ENCODE peak calls at places on chromosomes 16 and 17, in five cellular contexts. P, D, Y, W and R are unnamed samples.

GRCh38 chr17:62098623-62099231 is 33.6 kb upstream of the MED13 start:
- DNase-seq in P (no peak), D (no peak), Y (no peak), W (no peak), R (no peak)

GRCh38 chr16:68022728-68023537 is at the start of the genes DDX28 and DUS2:
- DNase-seq in P (peak), D (peak), Y (peak), W (peak), R (peak)

GRCh38 chr16:73306901-73307413 is 259.0 kb upstream of the ZFHX3 start:
- DNase-seq in P (no peak), D (no peak), Y (no peak), W (no peak), R (no peak)

GRCh38 chr16:83842291-83842690 is 34.5 kb downstream of the HSBP1 start:
- DNase-seq in P (no peak), D (no peak), Y (no peak), W (no peak), R (no peak)

GRCh38 chr17:386145-386876 is 33.7 kb upstream of the RPH3AL start:
- DNase-seq in P (peak), D (peak), Y (peak), W (peak), R (peak)

GRCh38 chr17:6455321-6455705 is 11.1 kb downstream of the PIMREG start:
- DNase-seq in P (no peak), D (no peak), Y (no peak), W (no peak), R (no peak)

GRCh38 chr17:64028874-64029464 is 8.5 kb upstream of the ICAM2 start:
- DNase-seq in P (peak), D (peak), Y (peak), W (peak), R (peak)

GRCh38 chr17:5184284-5184683 is 7.4 kb downstream of the ZNF594 start:
- DNase-seq in P (no peak), D (no peak), Y (no peak), W (no peak), R (no peak)

GRCh38 chr17:67434061-67434525 is 57.0 kb downstream of the PITPNC1 start:
- DNase-seq in P (peak), D (no peak), Y (peak), W (no peak), R (no peak)

GRCh38 chr17:31902693-31903092 is 1.2 kb upstream of the UTP6 start:
- DNase-seq in P (no peak), D (no peak), Y (no peak), W (no peak), R (no peak)

GRCh38 chr17:64779344-64780095 is 117.4 kb upstream of the SMURF2 start:
- DNase-seq in P (no peak), D (no peak), Y (no peak), W (no peak), R (no peak)

GRCh38 chr17:32302037-32302436 is 36.4 kb downstream of the RHBDL3 start:
- DNase-seq in P (no peak), D (no peak), Y (no peak), W (no peak), R (no peak)

GRCh38 chr17:81329279-81329926 is 34.3 kb upstream of the SLC38A10 start:
- DNase-seq in P (peak), D (peak), Y (peak), W (no peak), R (no peak)

GRCh38 chr17:34503804-34504203 is 75.6 kb upstream of the TMEM132E start:
- DNase-seq in P (peak), D (no peak), Y (peak), W (no peak), R (no peak)

GRCh38 chr17:18205861-18206260 is 19.6 kb upstream of the LLGL1 start:
- DNase-seq in P (no peak), D (no peak), Y (no peak), W (no peak), R (no peak)

GRCh38 chr17:2002767-2003329 is 22.3 kb downstream of the RTN4RL1 start:
- DNase-seq in P (no peak), D (no peak), Y (no peak), W (no peak), R (no peak)

GRCh38 chr17:81695801-81696200 is 7.4 kb upstream of the MRPL12 start:
- DNase-seq in P (no peak), D (no peak), Y (no peak), W (no peak), R (no peak)

GRCh38 chr17:41308918-41309359 is at the start of gene KRTAP16-1:
- DNase-seq in P (no peak), D (no peak), Y (no peak), W (peak), R (no peak)

GRCh38 chr17:37847811-37848331 is 76.3 kb upstream of the TBC1D3K start:
- DNase-seq in P (no peak), D (no peak), Y (no peak), W (no peak), R (no peak)

GRCh38 chr17:72600934-72601333 is 480.1 kb downstream of the SOX9 start:
- DNase-seq in P (no peak), D (no peak), Y (no peak), W (no peak), R (no peak)

GRCh38 chr17:82932146-82933005 is 92.6 kb upstream of the ZNF750 start:
- DNase-seq in P (no peak), D (no peak), Y (no peak), W (no peak), R (no peak)

GRCh38 chr17:13919818-13920217 is 149.5 kb upstream of the COX10 start:
- DNase-seq in P (no peak), D (no peak), Y (no peak), W (no peak), R (no peak)

GRCh38 chr16:77470851-77471250 is 36.0 kb upstream of the ADAMTS18 start:
- DNase-seq in P (no peak), D (no peak), Y (no peak), W (no peak), R (no peak)

GRCh38 chr17:16381496-16381820 is 567 bp downstream of the UBB start:
- DNase-seq in P (no peak), D (no peak), Y (no peak), W (no peak), R (no peak)

GRCh38 chr17:50146927-50147640 is 3.4 kb downstream of the PPP1R9B start:
- DNase-seq in P (no peak), D (no peak), Y (peak), W (no peak), R (no peak)

GRCh38 chr16:10171225-10171624 is 11.0 kb downstream of the GRIN2A start:
- DNase-seq in P (no peak), D (no peak), Y (no peak), W (no peak), R (no peak)

GRCh38 chr17:72421128-72422092 is 300.6 kb downstream of the SOX9 start:
- DNase-seq in P (no peak), D (peak), Y (no peak), W (no peak), R (no peak)

GRCh38 chr16:85308585-85309540 is 196.6 kb upstream of the CIBAR2 start:
- DNase-seq in P (no peak), D (no peak), Y (no peak), W (no peak), R (no peak)

GRCh38 chr16:11880047-11880446 is 28.7 kb upstream of the RSL1D1 start:
- DNase-seq in P (no peak), D (no peak), Y (no peak), W (no peak), R (no peak)
- H3K27ac ChIP-seq in P (no peak), D (no peak), Y (no peak), W (no peak), R (no peak)

GRCh38 chr16:1379054-1379862 is 27.5 kb downstream of the GNPTG start:
- DNase-seq in P (peak), D (peak), Y (peak), W (peak), R (no peak)
- H3K27ac ChIP-seq in P (peak), D (peak), Y (peak), W (peak), R (no peak)

GRCh38 chr16:16075463-16076399 is 126.3 kb downstream of the ABCC1 start:
- DNase-seq in P (peak), D (no peak), Y (peak), W (no peak), R (peak)
- H3K27ac ChIP-seq in P (no peak), D (no peak), Y (peak), W (no peak), R (no peak)

GRCh38 chr17:69801368-69801767 is 273.7 kb upstream of the KCNJ16 start:
- DNase-seq in P (no peak), D (no peak), Y (no peak), W (no peak), R (no peak)

GRCh38 chr17:69802045-69802740 is 272.8 kb upstream of the KCNJ16 start:
- DNase-seq in P (no peak), D (no peak), Y (no peak), W (no peak), R (no peak)

GRCh38 chr17:69796093-69796492 is 278.9 kb upstream of the KCNJ16 start:
- DNase-seq in P (peak), D (no peak), Y (no peak), W (no peak), R (no peak)

GRCh38 chr17:69800870-69801269 is 274.2 kb upstream of the KCNJ16 start:
- DNase-seq in P (no peak), D (no peak), Y (no peak), W (no peak), R (no peak)
- H3K27ac ChIP-seq in P (no peak), D (no peak), Y (no peak), W (no peak), R (no peak)

GRCh38 chr17:36198831-36199465 is 2.4 kb upstream of the CCL3L1 start:
- DNase-seq in P (no peak), D (no peak), Y (no peak), W (no peak), R (no peak)

GRCh38 chr17:36196099-36196496 is 460 bp downstream of the CCL3L1 start:
- DNase-seq in P (no peak), D (no peak), Y (no peak), W (no peak), R (no peak)

GRCh38 chr17:36197389-36197708 is 791 bp upstream of the CCL3L1 start:
- DNase-seq in P (peak), D (no peak), Y (no peak), W (no peak), R (no peak)

GRCh38 chr17:36195474-36196098 is 972 bp downstream of the CCL3L1 start:
- DNase-seq in P (no peak), D (no peak), Y (no peak), W (no peak), R (no peak)
- H3K27ac ChIP-seq in P (no peak), D (no peak), Y (no peak), W (no peak), R (no peak)

DNA sequence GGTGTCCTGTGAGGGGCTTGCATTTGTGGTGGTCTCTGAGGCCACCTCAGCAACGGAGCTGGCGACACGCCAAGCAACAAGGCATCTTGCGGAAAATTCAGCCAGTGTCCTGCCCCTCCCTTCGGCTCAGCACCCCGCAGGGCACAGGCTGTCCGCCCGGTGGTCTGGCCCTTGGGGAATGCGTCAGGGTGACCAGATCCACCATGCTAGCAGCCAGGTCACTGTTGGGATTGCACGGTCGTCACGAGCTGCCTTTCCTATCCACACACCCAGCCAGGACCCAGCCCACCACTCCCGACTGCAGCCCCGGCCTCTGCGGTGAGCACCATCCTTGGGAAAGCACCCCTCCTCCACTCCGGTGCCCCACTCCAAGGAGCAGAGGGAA is 221.2 kb downstream of the NTN1 start:
- DNase-seq in P (no peak), D (no peak), Y (no peak), W (no peak), R (no peak)
- H3K27ac ChIP-seq in P (peak), D (no peak), Y (peak), W (peak), R (no peak)

GRCh38 chr16:22214402-22214801 is 8.3 kb downstream of the EEF2K start:
- DNase-seq in P (no peak), D (no peak), Y (no peak), W (no peak), R (no peak)

GRCh38 chr16:22213801-22214200 is 7.7 kb downstream of the EEF2K start:
- DNase-seq in P (no peak), D (no peak), Y (no peak), W (no peak), R (no peak)

GRCh38 chr16:22216191-22216831 is 10.2 kb downstream of the EEF2K start:
- DNase-seq in P (no peak), D (no peak), Y (no peak), W (peak), R (no peak)

GRCh38 chr16:22213236-22213635 is 7.2 kb downstream of the EEF2K start:
- DNase-seq in P (no peak), D (no peak), Y (no peak), W (no peak), R (no peak)

DNA sequence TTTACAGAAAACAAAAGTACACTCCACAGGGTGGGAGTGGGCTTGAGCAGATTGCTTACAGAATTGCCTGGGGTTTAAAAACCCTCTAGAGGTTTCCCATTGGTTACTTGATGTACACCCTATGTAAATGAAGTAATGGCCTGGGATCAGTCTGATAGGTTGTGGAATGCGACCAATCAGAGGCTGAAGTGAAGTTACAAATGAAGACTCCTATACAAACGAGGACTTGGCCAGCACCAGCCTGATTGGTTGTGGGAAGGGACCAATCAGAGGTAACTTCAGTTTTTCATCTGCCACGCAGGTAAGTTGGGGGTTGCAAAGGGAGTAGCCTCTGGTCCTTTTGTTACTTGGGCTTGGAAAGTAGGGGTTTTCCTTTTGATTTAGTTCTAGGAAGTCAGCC is 8.8 kb downstream of the EEF2K start:
- DNase-seq in P (no peak), D (no peak), Y (no peak), W (no peak), R (no peak)
- H3K27ac ChIP-seq in P (no peak), D (no peak), Y (no peak), W (no peak), R (no peak)